ENCODE peak calls at places on chromosome 10, in four cellular contexts. G, O, N and F are unnamed samples.

GRCh38 chr10:84360634-84361365 is 32.4 kb downstream of the CCSER2 start:
- DNase-seq in G (peak), O (no peak), N (no peak), F (peak)

GRCh38 chr10:77428776-77429395 is 208.7 kb downstream of the KCNMA1 start:
- DNase-seq in G (peak), O (peak), N (peak), F (peak)

GRCh38 chr10:131573256-131574215 is 262.0 kb upstream of the TCERG1L start:
- DNase-seq in G (no peak), O (no peak), N (no peak), F (no peak)

GRCh38 chr10:122207596-122207995 is 63.5 kb upstream of the BTBD16 start:
- DNase-seq in G (no peak), O (no peak), N (no peak), F (no peak)

GRCh38 chr10:51168086-51168815 is 94.0 kb downstream of the PRKG1 start:
- DNase-seq in G (no peak), O (no peak), N (no peak), F (no peak)

GRCh38 chr10:71084818-71085126 is 127.6 kb upstream of the UNC5B start:
- DNase-seq in G (no peak), O (no peak), N (no peak), F (no peak)

GRCh38 chr10:95451568-95452524 is 109.3 kb downstream of the SORBS1 start:
- DNase-seq in G (no peak), O (no peak), N (no peak), F (peak)

GRCh38 chr10:128324468-128324867 is 198.2 kb upstream of the MKI67 start:
- DNase-seq in G (no peak), O (no peak), N (no peak), F (no peak)

GRCh38 chr10:124296813-124297788 is 121.6 kb downstream of the OAT start:
- DNase-seq in G (no peak), O (no peak), N (no peak), F (no peak)

GRCh38 chr10:110706690-110707098 is 62.6 kb downstream of the RBM20 start:
- DNase-seq in G (peak), O (no peak), N (no peak), F (peak)

GRCh38 chr10:28910960-28911359 is 233.6 kb downstream of the BAMBI start:
- DNase-seq in G (peak), O (no peak), N (no peak), F (peak)

GRCh38 chr10:75189266-75190096 is 21.1 kb upstream of the VDAC2 start:
- DNase-seq in G (no peak), O (no peak), N (no peak), F (no peak)

GRCh38 chr10:128865398-128865797 is 601.6 kb upstream of the MGMT start:
- DNase-seq in G (no peak), O (no peak), N (no peak), F (no peak)

GRCh38 chr10:4498763-4499251 is 327.2 kb upstream of the AKR1E2 start:
- DNase-seq in G (peak), O (no peak), N (no peak), F (peak)

GRCh38 chr10:124966008-124966407 is 24.1 kb downstream of the ZRANB1 start:
- DNase-seq in G (no peak), O (no peak), N (no peak), F (no peak)

GRCh38 chr10:86109421-86109820 is 257.2 kb downstream of the GRID1 start:
- DNase-seq in G (no peak), O (no peak), N (no peak), F (no peak)